ENCODE peak calls at places on chromosomes 5 and 9, in ten cellular contexts. X is HCT116, Z is psoas muscle, Y is astrocyte of the spinal cord, G is aorta, K is H1, M is AG10803, P is GM12864, D is foreskin fibroblast, V is mesenchymal stem cell. S is an unnamed sample.

GRCh38 chr5:144333336-144333920 is 162.8 kb downstream of the KCTD16 start:
- DNase-seq in D (no peak), V (no peak), X (no peak), K (no peak), M (peak; percentile 4), G (no peak), Y (peak; percentile 26), P (no peak), Z (no peak), S (peak; percentile 16)

GRCh38 chr5:175524211-175524610 is 45.9 kb downstream of the SFXN1 start:
- DNase-seq in P (no peak), D (no peak), Z (no peak), Y (no peak), X (no peak), G (no peak), K (no peak), V (no peak), M (no peak), S (no peak)

GRCh38 chr5:141715340-141715905 is 33.4 kb upstream of the ARAP3 start:
- DNase-seq in D (no peak), K (no peak), G (no peak), X (no peak), V (no peak), M (no peak), P (no peak), Z (no peak), Y (no peak), S (no peak)

GRCh38 chr5:28896949-28897348 is 1858.6 kb upstream of the CDH9 start:
- DNase-seq in M (no peak), V (peak; percentile 1), Z (no peak), X (no peak), K (no peak), Y (peak; percentile 23), D (no peak), G (no peak), P (no peak), S (no peak)

GRCh38 chr9:2260401-2261306 is 245.5 kb downstream of the SMARCA2 start:
- DNase-seq in P (no peak), X (peak; percentile 93), K (no peak), D (peak; percentile 40), M (peak; percentile 48), Z (no peak), Y (peak; percentile 56), V (no peak), G (no peak), S (peak; percentile 74)

GRCh38 chr5:123907349-123907748 is 395.4 kb downstream of the CSNK1G3 start:
- DNase-seq in K (no peak), Y (no peak), X (no peak), G (no peak), Z (no peak), D (no peak), M (no peak), V (no peak), P (no peak), S (no peak)

GRCh38 chr5:119178435-119178834 is 107.5 kb downstream of the DMXL1 start:
- DNase-seq in G (no peak), Z (no peak), Y (no peak), P (no peak), K (no peak), M (no peak), X (no peak), V (no peak), D (no peak), S (no peak)

GRCh38 chr5:2996248-2996647 is 244.8 kb upstream of the IRX2 start:
- DNase-seq in G (no peak), D (no peak), Z (no peak), V (no peak), X (no peak), P (no peak), M (no peak), Y (no peak), K (no peak), S (no peak)

GRCh38 chr5:72109625-72110024 is 2.4 kb downstream of the MAP1B start:
- DNase-seq in K (no peak), M (no peak), G (peak; percentile 49), Y (peak; percentile 50), V (peak; percentile 27), D (no peak), X (no peak), P (no peak), Z (no peak), S (no peak)

GRCh38 chr5:1105350-1106265 is 6.3 kb downstream of the SLC12A7 start:
- DNase-seq in V (no peak), X (no peak), M (no peak), Y (no peak), D (no peak), G (no peak), Z (no peak), P (no peak), K (no peak), S (peak; percentile 31)
- H3K4me3 ChIP-seq in V (no peak overlapping the region), X (no peak overlapping the region), M (no peak overlapping the region), Y (no peak overlapping the region), D (no peak overlapping the region), G (no peak overlapping the region), Z (no peak overlapping the region), P (no peak overlapping the region), K (no peak overlapping the region), S (no peak overlapping the region)

GRCh38 chr5:172188893-172189692 is 1.1 kb upstream of the STK10 start:
- DNase-seq in Z (no peak), D (no peak), Y (peak; percentile 91), X (no peak), M (no peak), V (peak; percentile 67), K (no peak), P (no peak), G (no peak), S (no peak)
- H3K4me3 ChIP-seq in Z (peak overlapping the region; percentile 94), D (peak overlapping the region; percentile 97), Y (peak overlapping the region; percentile 8), X (peak overlapping the region; percentile 97), M (no peak overlapping the region), V (peak overlapping the region; percentile 80), K (peak overlapping the region; percentile 75), P (peak overlapping the region; percentile 69), G (no peak overlapping the region), S (peak overlapping the region; percentile 93)

GRCh38 chr9:83512621-83513020 is 25.6 kb downstream of the FRMD3 start:
- DNase-seq in Z (no peak), P (no peak), M (no peak), X (no peak), V (no peak), D (no peak), K (no peak), Y (no peak), G (no peak), S (no peak)
- H3K4me3 ChIP-seq in Z (no peak overlapping the region), P (no peak overlapping the region), M (no peak overlapping the region), X (no peak overlapping the region), V (no peak overlapping the region), D (no peak overlapping the region), K (no peak overlapping the region), Y (no peak overlapping the region), G (no peak overlapping the region), S (no peak overlapping the region)

DNA sequence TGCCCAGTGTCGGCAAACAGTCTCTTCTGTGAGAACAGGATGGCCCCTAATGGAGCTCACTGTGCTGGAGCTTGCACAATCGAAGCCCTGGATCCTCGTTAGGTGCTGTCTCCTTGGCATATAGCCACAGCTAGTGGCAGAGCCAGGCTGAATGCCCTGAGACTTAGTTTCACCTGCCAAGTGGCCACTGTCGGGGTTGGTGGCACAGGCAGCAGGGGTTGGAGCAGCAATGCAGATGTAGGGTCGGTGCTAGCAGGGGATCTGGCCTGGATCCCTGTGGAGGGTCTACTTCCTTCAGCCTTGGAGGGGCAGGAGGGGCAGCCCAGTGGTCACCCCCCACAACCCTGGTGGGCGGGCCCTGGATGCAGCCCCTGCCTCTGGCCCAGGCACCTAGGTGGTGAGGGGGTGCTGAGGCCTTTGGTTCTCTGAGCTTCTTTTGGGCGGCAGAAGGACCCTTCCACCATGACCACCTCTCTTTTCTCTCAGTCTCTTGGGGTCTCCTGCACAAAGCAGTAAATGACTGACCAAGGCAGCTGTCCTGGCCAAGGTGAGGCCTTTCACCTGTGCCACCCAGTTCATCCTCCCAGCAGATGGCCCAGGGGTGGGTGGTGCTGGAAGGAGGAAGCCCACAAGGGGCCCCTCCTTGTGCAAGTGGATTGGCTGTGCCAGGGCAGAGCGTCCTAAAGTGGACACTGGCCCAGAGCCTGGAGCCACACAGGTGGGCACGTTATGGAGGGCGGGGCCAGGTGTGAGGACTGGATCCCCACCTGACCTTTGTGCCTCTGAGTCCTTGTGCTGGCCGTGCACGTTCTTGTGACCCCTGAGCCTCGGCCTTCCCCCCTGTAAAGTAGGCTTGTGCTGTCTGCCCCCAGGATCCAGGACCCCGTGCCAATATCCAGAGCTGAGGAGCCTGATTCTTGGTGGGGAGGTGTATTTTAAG is 44.8 kb downstream of the PHF2 start:
- DNase-seq in Z (peak; percentile 42), G (no peak), K (no peak), Y (no peak), P (no peak), X (no peak), M (no peak), V (no peak), D (no peak), S (no peak)
- H3K4me3 ChIP-seq in Z (no peak overlapping the region), G (no peak overlapping the region), K (no peak overlapping the region), Y (no peak overlapping the region), P (no peak overlapping the region), X (no peak overlapping the region), M (no peak overlapping the region), V (no peak overlapping the region), D (no peak overlapping the region), S (no peak overlapping the region)

GRCh38 chr9:137733429-137733828 is 114.6 kb downstream of the EHMT1 start:
- DNase-seq in V (no peak), X (no peak), M (no peak), Y (no peak), D (no peak), Z (no peak), K (no peak), P (no peak), G (no peak), S (no peak)
- H3K4me3 ChIP-seq in V (no peak overlapping the region), X (no peak overlapping the region), M (no peak overlapping the region), Y (no peak overlapping the region), D (no peak overlapping the region), Z (no peak overlapping the region), K (no peak overlapping the region), P (no peak overlapping the region), G (no peak overlapping the region), S (no peak overlapping the region)

DNA sequence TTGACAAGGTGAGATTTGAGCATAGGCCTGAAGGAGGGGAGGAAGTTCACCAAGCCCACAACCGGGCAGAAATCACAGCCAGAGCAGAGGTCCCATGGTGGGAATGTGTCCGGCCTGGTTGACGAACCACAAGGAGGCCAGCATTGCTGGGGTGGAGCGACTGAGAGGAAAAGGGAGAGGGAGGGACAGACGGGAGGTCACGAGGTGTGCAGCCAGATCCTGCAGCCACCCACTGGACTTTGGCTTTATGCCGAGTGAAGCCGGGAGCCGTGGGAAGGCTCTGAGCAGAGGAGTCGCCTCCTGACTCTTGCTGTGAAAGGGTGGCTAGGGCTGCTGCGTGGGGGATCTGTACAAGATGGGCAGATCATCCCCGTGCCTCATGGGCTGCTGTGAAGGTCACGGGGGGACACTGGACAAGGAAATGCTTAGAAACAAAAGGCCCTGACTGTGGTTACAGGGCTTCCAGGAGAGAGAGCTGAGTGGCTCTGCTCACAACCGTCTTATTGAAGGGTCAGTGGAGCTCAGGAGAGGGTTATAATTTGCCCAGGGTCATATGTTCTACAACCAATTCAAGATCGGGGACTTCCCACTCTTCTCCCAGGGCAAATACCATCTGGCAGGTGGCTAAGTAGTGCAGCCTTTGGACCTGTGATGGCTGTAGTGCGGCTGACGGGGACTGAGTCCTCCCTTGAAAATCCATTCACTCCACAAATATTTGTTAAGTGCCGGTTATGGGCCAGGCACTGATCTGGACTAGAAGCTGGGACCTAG is 15.6 kb upstream of the CD74 start:
- DNase-seq in P (no peak), M (no peak), X (no peak), G (no peak), Y (peak; percentile 41), V (peak; percentile 31), K (no peak), D (no peak), Z (peak; percentile 60), S (peak; percentile 62)
- H3K4me3 ChIP-seq in P (no peak overlapping the region), M (no peak overlapping the region), X (no peak overlapping the region), G (no peak overlapping the region), Y (no peak overlapping the region), V (no peak overlapping the region), K (no peak overlapping the region), D (no peak overlapping the region), Z (no peak overlapping the region), S (no peak overlapping the region)

S was measured in fibroblast of the aortic adventitia.